ENCODE peak calls at places on chromosomes 4 and X, in four cellular contexts. E, J, X and C are unnamed samples.

GRCh38 chr4:175330652-175331051 is 412.5 kb downstream of the ADAM29 start:
- DNase-seq in X (no peak), J (peak), E (peak), C (no peak)

GRCh38 chrX:54208531-54208930 is 25.5 kb upstream of the FAM120C start:
- DNase-seq in E (peak), J (peak), X (no peak), C (no peak)

GRCh38 chr4:20391224-20391623 is 139.5 kb downstream of the SLIT2 start:
- DNase-seq in J (peak), X (no peak), E (peak), C (no peak)

GRCh38 chrX:723781-724180 is 93.2 kb downstream of the SHOX start:
- DNase-seq in J (no peak), E (no peak), X (no peak), C (no peak)

GRCh38 chrX:40844476-40844875 is 109.1 kb upstream of the MED14 start:
- DNase-seq in X (no peak), J (peak), E (peak), C (no peak)

GRCh38 chr4:57061395-57061794 is 48.8 kb downstream of the IGFBP7 start:
- DNase-seq in E (peak), J (peak), X (no peak), C (no peak)

GRCh38 chrX:51568586-51568985 is 50.1 kb downstream of the CENPVL3 start:
- DNase-seq in J (peak), X (no peak), E (peak), C (no peak)

GRCh38 chr4:57548856-57549255 is 438.7 kb upstream of the IGFBP7 start:
- DNase-seq in X (no peak), J (no peak), E (no peak), C (no peak)

GRCh38 chr4:5751073-5751917 is 40.3 kb downstream of the EVC start:
- DNase-seq in X (peak), J (peak), E (peak), C (no peak)

GRCh38 chr4:185227131-185227551 is 17.7 kb downstream of the SNX25 start:
- DNase-seq in X (no peak), E (peak), J (no peak), C (no peak)

GRCh38 chr4:140343303-140343702 is 30.1 kb upstream of the SCOC start:
- DNase-seq in E (no peak), J (no peak), X (no peak), C (no peak)

GRCh38 chr4:141127884-141128283 is 5.4 kb downstream of the RNF150 start:
- DNase-seq in J (peak), E (no peak), X (no peak), C (no peak)

GRCh38 chr4:145871209-145871608 is 67.4 kb downstream of the ZNF827 start:
- DNase-seq in X (no peak), J (no peak), E (no peak), C (no peak)

GRCh38 chr4:112170451-112170993 is 25.3 kb downstream of the FAM241A start:
- DNase-seq in X (no peak), E (peak), J (peak), C (no peak)

GRCh38 chr4:54065282-54066087 is 1.1 kb upstream of the CHIC2 start:
- DNase-seq in J (peak), X (no peak), E (no peak), C (no peak)

GRCh38 chr4:161256716-161257115 is 907.1 kb downstream of the FSTL5 start:
- DNase-seq in E (no peak), J (peak), X (no peak), C (no peak)

GRCh38 chr4:8651661-8652180 is 59.2 kb downstream of the CPZ start:
- DNase-seq in J (no peak), X (peak), E (no peak), C (no peak)

GRCh38 chr4:54277691-54278090 is 48.6 kb downstream of the PDGFRA start:
- DNase-seq in J (peak), E (peak), X (no peak), C (no peak)

GRCh38 chr4:127470290-127470809 is 162.4 kb upstream of the INTU start:
- DNase-seq in J (no peak), X (no peak), E (no peak), C (no peak)